ENCODE peak calls at places on chromosomes 2 and 18, in nine cellular contexts. R is A549; J is brain microvascular endothelial cell; L is adrenal gland; N is right lobe of liver; T is CD8-positive, alpha-beta T cell; Q is neural progenitor cell; A is dorsolateral prefrontal cortex; S is HL-60. O is an unnamed sample.

GRCh38 chr2:197672494-197672893 is 2.9 kb downstream of the RFTN2 start:
- DNase-seq in A (no peak), T (no peak), Q (no peak), J (no peak), S (no peak), L (no peak), N (no peak), R (no peak), O (no peak)

GRCh38 chr2:134778372-134778771 is 59.6 kb upstream of the TMEM163 start:
- DNase-seq in R (peak; percentile 7), T (no peak), Q (peak; percentile 20), A (no peak), J (no peak), S (no peak), L (no peak), N (no peak), O (no peak)

GRCh38 chr2:240468300-240469238 is 33.1 kb downstream of the GPC1 start:
- DNase-seq in T (no peak), Q (no peak), L (peak; percentile 58), S (no peak), J (no peak), R (no peak), A (peak; percentile 42), N (no peak), O (no peak)

GRCh38 chr18:74353169-74353775 is 37.6 kb downstream of the C18orf63 start:
- DNase-seq in R (peak; percentile 61), T (peak; percentile 27), S (peak; percentile 45), L (peak; percentile 85), Q (peak; percentile 76), N (peak; percentile 77), J (peak; percentile 77), A (peak; percentile 76), O (no peak)

GRCh38 chr2:221447310-221447709 is 124.8 kb downstream of the EPHA4 start:
- DNase-seq in N (no peak), R (no peak), S (no peak), J (peak; percentile 50), Q (peak; percentile 35), A (no peak), T (no peak), L (no peak), O (no peak)

GRCh38 chr18:64966667-64967066 is 784.1 kb upstream of the CDH7 start:
- DNase-seq in T (no peak), N (no peak), J (no peak), A (no peak), Q (peak; percentile 46), L (no peak), R (no peak), S (no peak), O (no peak)

GRCh38 chr2:17878222-17879136 is at the start of gene KCNS3:
- DNase-seq in L (no peak), A (no peak), T (no peak), R (peak; percentile 23), Q (peak; percentile 88), J (no peak), N (peak; percentile 56), S (no peak), O (peak; percentile 62)

GRCh38 chr18:49161627-49162026 is 210.9 kb upstream of the SMAD7 start:
- DNase-seq in L (no peak), J (peak; percentile 91), Q (no peak), R (no peak), S (no peak), N (no peak), A (no peak), T (no peak), O (no peak)

GRCh38 chr18:8750954-8751415 is 45.6 kb downstream of the MTCL1 start:
- DNase-seq in A (no peak), J (peak; percentile 70), N (no peak), S (no peak), L (no peak), T (no peak), Q (no peak), R (peak; percentile 29), O (no peak)

GRCh38 chr2:25089605-25090424 is 47.9 kb downstream of the EFR3B start:
- DNase-seq in T (no peak), S (no peak), L (no peak), R (no peak), J (no peak), N (no peak), A (no peak), Q (peak; percentile 83), O (no peak)

GRCh38 chr2:216315817-216316603 is 56.3 kb downstream of the MARCHF4 start:
- DNase-seq in L (peak; percentile 82), T (no peak), J (peak; percentile 82), R (peak; percentile 83), Q (peak; percentile 84), A (no peak), N (no peak), S (no peak), O (no peak)

GRCh38 chr2:232854082-232854481 is 16.0 kb upstream of the SNORC start:
- DNase-seq in L (no peak), A (no peak), S (no peak), Q (no peak), R (peak; percentile 84), T (no peak), J (peak; percentile 88), N (no peak), O (peak; percentile 70)

GRCh38 chr2:222627764-222628163 is 28.1 kb downstream of the FARSB start:
- DNase-seq in S (no peak), L (no peak), J (peak; percentile 30), Q (no peak), T (no peak), A (no peak), R (no peak), N (no peak), O (no peak)

GRCh38 chr18:54679318-54680149 is 88.5 kb downstream of the DYNAP start:
- DNase-seq in Q (peak; percentile 49), S (peak; percentile 12), T (no peak), A (no peak), L (no peak), J (peak; percentile 83), N (no peak), R (peak; percentile 78), O (no peak)

GRCh38 chr2:201383156-201383555 is 26.0 kb upstream of the FLACC1 start:
- DNase-seq in S (no peak), J (no peak), R (no peak), Q (no peak), A (no peak), T (no peak), L (no peak), N (no peak), O (no peak)

GRCh38 chr2:138115664-138116063 is 151.4 kb downstream of the HNMT start:
- DNase-seq in T (no peak), A (no peak), Q (no peak), J (peak; percentile 48), N (no peak), L (no peak), R (no peak), S (no peak), O (no peak)

GRCh38 chr2:240277807-240278522 is 137.5 kb upstream of the OTOS start:
- DNase-seq in Q (no peak), S (no peak), T (no peak), J (no peak), A (no peak), N (no peak), R (no peak), L (no peak), O (no peak)

GRCh38 chr2:112884869-112885502 is 26.0 kb upstream of the IL37 start:
- DNase-seq in S (peak; percentile 74), T (peak; percentile 40), R (peak; percentile 41), A (no peak), Q (peak; percentile 71), L (peak; percentile 55), J (peak; percentile 15), N (peak; percentile 82), O (peak; percentile 63)

DNA sequence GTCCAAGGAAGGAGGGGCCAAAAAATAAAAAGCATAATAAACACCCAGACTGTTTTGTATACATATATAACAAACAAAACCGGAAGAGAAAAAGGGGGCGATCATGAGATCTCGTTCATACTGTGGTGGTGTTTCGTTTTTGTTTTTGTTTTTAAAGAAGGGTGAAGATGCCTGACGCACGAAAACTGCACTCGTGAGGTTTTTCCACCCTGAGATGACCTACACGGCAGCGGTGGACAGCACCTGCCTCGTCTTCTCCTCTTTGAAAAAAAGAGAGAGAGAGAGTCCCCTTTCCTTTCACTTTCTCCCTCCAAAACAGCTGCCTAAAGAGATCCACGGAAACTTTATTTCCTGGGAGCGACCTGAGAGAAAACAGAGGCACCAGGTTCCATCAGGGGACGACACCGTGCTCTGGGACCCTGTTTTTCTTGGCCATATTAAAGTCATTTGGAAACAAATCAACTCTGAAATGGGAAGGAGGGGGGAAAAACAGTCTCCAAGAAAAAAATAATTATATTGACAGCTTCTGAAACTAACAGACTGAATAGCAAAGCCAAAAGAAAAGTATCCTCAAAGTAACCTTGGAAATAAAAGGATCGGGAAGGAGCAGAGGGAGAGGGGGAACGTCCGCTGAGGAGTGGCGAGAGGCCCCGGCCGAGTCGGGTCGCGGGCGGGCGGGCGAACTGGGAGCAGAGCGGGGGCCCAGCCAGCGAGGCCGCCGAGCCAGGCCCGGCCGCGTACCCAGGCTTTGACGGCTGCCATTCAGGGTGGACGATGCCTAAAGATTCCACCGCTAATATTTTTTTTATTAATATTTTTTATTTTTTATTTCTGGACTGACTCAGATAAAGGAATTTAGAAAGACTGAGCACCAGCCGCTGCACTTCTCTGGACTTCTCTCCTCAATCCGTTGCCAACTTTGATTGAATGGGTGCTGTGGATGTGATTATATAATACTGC is 3.6 kb downstream of the POU3F3 start:
- DNase-seq in N (no peak), R (no peak), J (no peak), A (no peak), L (no peak), S (no peak), Q (peak; percentile 66), T (no peak), O (no peak)
- H3K4me3 ChIP-seq in N (no peak overlapping the region), R (peak overlapping the region; percentile 32), J (no peak overlapping the region), A (peak overlapping the region; percentile 58), L (peak overlapping the region; percentile 5), S (no peak overlapping the region), Q (no peak overlapping the region), T (peak overlapping the region; percentile 48), O (peak overlapping the region; percentile 14)

GRCh38 chr2:158457826-158458616 is 1.3 kb downstream of the PKP4 start:
- DNase-seq in J (peak; percentile 41), T (peak; percentile 26), L (peak; percentile 85), S (peak; percentile 54), A (peak; percentile 77), R (peak; percentile 85), N (peak; percentile 95), Q (peak; percentile 95), O (peak; percentile 89)
- TF ChIP-seq CTCF in J (peak; percentile 2), T (peak; percentile 30), L (peak; percentile 46), S (no peak), A (peak; percentile 41), R (no peak), N (peak; percentile 46), Q (peak; percentile 46), O (peak; percentile 51)

DNA sequence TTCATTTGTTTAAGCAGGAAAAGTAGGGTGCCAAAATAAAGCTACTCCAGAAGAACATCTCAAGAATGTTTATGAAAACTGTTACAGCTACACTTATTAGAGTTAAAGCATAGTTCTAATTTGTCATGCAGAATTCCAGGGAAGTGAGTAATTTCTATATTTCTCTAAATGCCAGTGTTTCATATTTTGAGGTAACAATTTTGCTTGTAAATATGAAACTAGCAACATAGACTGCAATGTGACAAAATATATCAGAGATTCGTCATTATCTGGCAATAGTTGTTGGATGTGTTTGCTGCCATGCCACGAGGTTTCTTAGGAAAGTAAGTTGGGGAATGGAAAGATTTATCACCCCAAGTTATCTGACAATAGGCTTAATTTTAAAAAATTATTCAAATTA is 424.1 kb upstream of the ZEB2 start:
- DNase-seq in R (peak; percentile 41), L (no peak), J (peak; percentile 53), S (no peak), Q (no peak), N (no peak), A (no peak), T (no peak), O (no peak)
- H3K27ac ChIP-seq in R (peak overlapping the region; percentile 87), L (no peak overlapping the region), J (peak overlapping the region; percentile 87), S (no peak overlapping the region), Q (no peak overlapping the region), N (no peak overlapping the region), A (no peak overlapping the region), T (no peak overlapping the region), O (no peak overlapping the region)

GRCh38 chr2:185833864-185834263 is 95.3 kb downstream of the FSIP2 start:
- DNase-seq in A (no peak), T (no peak), L (no peak), R (no peak), Q (no peak), S (no peak), J (no peak), N (no peak), O (no peak)
- H3K4me3 ChIP-seq in A (no peak overlapping the region), T (no peak overlapping the region), L (no peak overlapping the region), R (no peak overlapping the region), Q (no peak overlapping the region), S (no peak overlapping the region), J (no peak overlapping the region), N (no peak overlapping the region), O (no peak overlapping the region)